ENCODE peak calls at places on chromosomes 1 and 21, in four cellular contexts. T is NCI-H2081; X is non-pigmented ciliary epithelial cell; F is effector memory CD4-positive, alpha-beta T cell. G is an unnamed sample.

GRCh38 chr1:148290881-148291280 is 138.8 kb upstream of the NBPF11 start:
- DNase-seq in T (no peak), X (no peak), F (no peak), G (no peak)

GRCh38 chr1:184298321-184299052 is 88.3 kb upstream of the C1orf21 start:
- DNase-seq in T (no peak), X (no peak), F (no peak), G (no peak)

GRCh38 chr1:32142446-32143301 is 34.8 kb downstream of the KPNA6 start:
- DNase-seq in T (peak), X (peak), F (no peak), G (peak)

GRCh38 chr1:166692354-166692753 is 146.9 kb upstream of the POGK start:
- DNase-seq in T (no peak), X (no peak), F (no peak), G (no peak)

GRCh38 chr1:174534789-174535188 is 87.0 kb downstream of the GPR52 start:
- DNase-seq in T (no peak), X (peak), F (no peak), G (peak)

GRCh38 chr1:149843302-149844041 is 55.9 kb upstream of the BOLA1 start:
- DNase-seq in T (no peak), X (no peak), F (no peak), G (no peak)

GRCh38 chr1:243851129-243851756 is 1.2 kb upstream of the AKT3 start:
- DNase-seq in T (peak), X (no peak), F (no peak), G (no peak)

GRCh38 chr1:81703736-81704463 is 96.8 kb upstream of the ADGRL2 start:
- DNase-seq in T (no peak), X (peak), F (no peak), G (no peak)

GRCh38 chr21:33451634-33452071 is 28.1 kb downstream of the TMEM50B start:
- DNase-seq in T (no peak), X (no peak), F (no peak), G (no peak)

GRCh38 chr1:115969509-115969908 is 6.8 kb upstream of the SLC22A15 start:
- DNase-seq in T (no peak), X (no peak), F (no peak), G (no peak)

GRCh38 chr1:207052736-207053545 is at the start of gene PFKFB2:
- DNase-seq in T (peak), X (peak), F (peak), G (peak)

GRCh38 chr1:46341222-46342083 is 846 bp downstream of the NSUN4 start:
- DNase-seq in T (no peak), X (no peak), F (no peak), G (no peak)

GRCh38 chr1:188425687-188426086 is 1596.9 kb downstream of the PLA2G4A start:
- DNase-seq in T (no peak), X (peak), F (no peak), G (no peak)

GRCh38 chr1:59674605-59675004 is 140.1 kb upstream of the HOOK1 start:
- DNase-seq in T (no peak), X (no peak), F (no peak), G (no peak)

GRCh38 chr1:183810756-183811155 is 5.8 kb downstream of the RGL1 start:
- DNase-seq in T (no peak), X (no peak), F (no peak), G (no peak)

GRCh38 chr1:11736746-11737639 is 1.1 kb downstream of the AGTRAP start:
- DNase-seq in T (no peak), X (peak), F (peak), G (peak)

GRCh38 chr1:200095057-200095577 is 67.6 kb downstream of the NR5A2 start:
- DNase-seq in T (no peak), X (no peak), F (no peak), G (no peak)

GRCh38 chr1:9722378-9722749 is 70.8 kb downstream of the PIK3CD start:
- DNase-seq in T (no peak), X (no peak), F (no peak), G (no peak)

GRCh38 chr1:245079021-245079609 is 75.7 kb upstream of the KIF26B start:
- DNase-seq in T (peak), X (peak), F (no peak), G (no peak)

GRCh38 chr1:117146067-117146466 is 24.5 kb upstream of the TRIM45 start:
- DNase-seq in T (no peak), X (no peak), F (no peak), G (no peak)

GRCh38 chr21:35716886-35717285 is 343.4 kb downstream of the SETD4 start:
- DNase-seq in T (no peak), X (no peak), F (no peak), G (no peak)

GRCh38 chr1:244970661-244971523 is 106.5 kb upstream of the HNRNPU start:
- DNase-seq in T (peak), X (peak), F (peak), G (peak)

GRCh38 chr1:63789856-63790605 is 16.2 kb downstream of the ROR1 start:
- DNase-seq in T (no peak), X (no peak), F (no peak), G (no peak)

GRCh38 chr1:111214884-111215283 is 12.6 kb upstream of the CHI3L2 start:
- DNase-seq in T (no peak), X (no peak), F (no peak), G (no peak)

GRCh38 chr1:43073490-43074230 is 98.4 kb downstream of the EBNA1BP2 start:
- DNase-seq in T (peak), X (peak), F (peak), G (no peak)

GRCh38 chr1:101511501-101511900 is 274.7 kb downstream of the S1PR1 start:
- DNase-seq in T (no peak), X (no peak), F (no peak), G (no peak)

GRCh38 chr1:233614743-233615521 is 1.0 kb downstream of the KCNK1 start:
- DNase-seq in T (peak), X (no peak), F (no peak), G (no peak)

GRCh38 chr21:39088831-39089380 is 94.3 kb downstream of the PSMG1 start:
- DNase-seq in T (no peak), X (peak), F (no peak), G (no peak)

GRCh38 chr1:109963864-109964263 is 20.7 kb upstream of the AHCYL1 start:
- DNase-seq in T (no peak), X (no peak), F (no peak), G (no peak)